ENCODE peak calls at places on chromosomes 1 and 21, in seven cellular contexts. One of them, this sample, is unnamed.

GRCh38 chr1:201941420-201942128 is 4.8 kb downstream of the LMOD1 start:
- DNase-seq in fibroblast of lung: no peak
- DNase-seq in AG04450: no peak
- DNase-seq in H7: peak
- DNase-seq in cardiac muscle cell: peak
- DNase-seq in LNCaP clone FGC: no peak
- DNase-seq in CD4-positive, CD25-positive, alpha-beta regulatory T cell: no peak
- DNase-seq in this sample: no peak

GRCh38 chr1:4394366-4394765 is 260.0 kb upstream of the AJAP1 start:
- DNase-seq in LNCaP clone FGC: no peak
- DNase-seq in CD4-positive, CD25-positive, alpha-beta regulatory T cell: no peak
- DNase-seq in H7: no peak
- DNase-seq in fibroblast of lung: no peak
- DNase-seq in cardiac muscle cell: no peak
- DNase-seq in AG04450: no peak
- DNase-seq in this sample: no peak

GRCh38 chr1:198937231-198938031 is 298.6 kb downstream of the PTPRC start:
- DNase-seq in fibroblast of lung: peak
- DNase-seq in LNCaP clone FGC: no peak
- DNase-seq in H7: peak
- DNase-seq in CD4-positive, CD25-positive, alpha-beta regulatory T cell: peak
- DNase-seq in AG04450: peak
- DNase-seq in cardiac muscle cell: peak
- DNase-seq in this sample: no peak

GRCh38 chr21:32392299-32392879 is 423 bp downstream of the URB1 start:
- DNase-seq in CD4-positive, CD25-positive, alpha-beta regulatory T cell: peak
- DNase-seq in LNCaP clone FGC: no peak
- DNase-seq in fibroblast of lung: peak
- DNase-seq in AG04450: no peak
- DNase-seq in H7: no peak
- DNase-seq in cardiac muscle cell: no peak
- DNase-seq in this sample: no peak

GRCh38 chr1:192939440-192939839 is 119.7 kb downstream of the UCHL5 start:
- DNase-seq in cardiac muscle cell: no peak
- DNase-seq in H7: no peak
- DNase-seq in LNCaP clone FGC: peak
- DNase-seq in AG04450: no peak
- DNase-seq in fibroblast of lung: no peak
- DNase-seq in CD4-positive, CD25-positive, alpha-beta regulatory T cell: no peak
- DNase-seq in this sample: no peak

GRCh38 chr1:1173061-1173792 is 453 bp upstream of the TTLL10 start:
- DNase-seq in fibroblast of lung: no peak
- DNase-seq in H7: no peak
- DNase-seq in cardiac muscle cell: no peak
- DNase-seq in AG04450: no peak
- DNase-seq in CD4-positive, CD25-positive, alpha-beta regulatory T cell: no peak
- DNase-seq in LNCaP clone FGC: no peak
- DNase-seq in this sample: peak

GRCh38 chr1:32948082-32948722 is 16.4 kb downstream of the RNF19B start:
- DNase-seq in fibroblast of lung: no peak
- DNase-seq in CD4-positive, CD25-positive, alpha-beta regulatory T cell: no peak
- DNase-seq in H7: no peak
- DNase-seq in cardiac muscle cell: no peak
- DNase-seq in AG04450: no peak
- DNase-seq in LNCaP clone FGC: no peak
- DNase-seq in this sample: no peak

GRCh38 chr1:5500541-5500940 is 491.7 kb downstream of the NPHP4 start:
- DNase-seq in fibroblast of lung: no peak
- DNase-seq in CD4-positive, CD25-positive, alpha-beta regulatory T cell: no peak
- DNase-seq in H7: no peak
- DNase-seq in LNCaP clone FGC: no peak
- DNase-seq in AG04450: no peak
- DNase-seq in cardiac muscle cell: no peak
- DNase-seq in this sample: no peak

GRCh38 chr1:225462429-225462713 is 34.5 kb upstream of the LBR start:
- DNase-seq in LNCaP clone FGC: no peak
- DNase-seq in cardiac muscle cell: no peak
- DNase-seq in fibroblast of lung: no peak
- DNase-seq in AG04450: no peak
- DNase-seq in H7: no peak
- DNase-seq in CD4-positive, CD25-positive, alpha-beta regulatory T cell: no peak
- DNase-seq in this sample: no peak

GRCh38 chr1:32220746-32221580 is 1.2 kb downstream of the TMEM234 start:
- DNase-seq in CD4-positive, CD25-positive, alpha-beta regulatory T cell: no peak
- DNase-seq in H7: no peak
- DNase-seq in AG04450: no peak
- DNase-seq in cardiac muscle cell: no peak
- DNase-seq in LNCaP clone FGC: no peak
- DNase-seq in fibroblast of lung: no peak
- DNase-seq in this sample: no peak

GRCh38 chr1:158687037-158687436 is 522 bp upstream of the SPTA1 start:
- DNase-seq in H7: no peak
- DNase-seq in AG04450: no peak
- DNase-seq in LNCaP clone FGC: no peak
- DNase-seq in fibroblast of lung: no peak
- DNase-seq in cardiac muscle cell: no peak
- DNase-seq in CD4-positive, CD25-positive, alpha-beta regulatory T cell: no peak
- DNase-seq in this sample: no peak

GRCh38 chr21:46005481-46005881 is 23.9 kb downstream of the COL6A1 start:
- DNase-seq in H7: peak
- DNase-seq in fibroblast of lung: no peak
- DNase-seq in CD4-positive, CD25-positive, alpha-beta regulatory T cell: no peak
- DNase-seq in LNCaP clone FGC: no peak
- DNase-seq in cardiac muscle cell: no peak
- DNase-seq in AG04450: no peak
- DNase-seq in this sample: peak

GRCh38 chr1:59317343-59317742 is 20.4 kb downstream of the FGGY start:
- DNase-seq in cardiac muscle cell: no peak
- DNase-seq in H7: no peak
- DNase-seq in AG04450: no peak
- DNase-seq in LNCaP clone FGC: no peak
- DNase-seq in CD4-positive, CD25-positive, alpha-beta regulatory T cell: no peak
- DNase-seq in fibroblast of lung: no peak
- DNase-seq in this sample: no peak

GRCh38 chr1:94688646-94689045 is 131.5 kb upstream of the SLC44A3 start:
- DNase-seq in fibroblast of lung: no peak
- DNase-seq in cardiac muscle cell: no peak
- DNase-seq in LNCaP clone FGC: no peak
- DNase-seq in H7: peak
- DNase-seq in CD4-positive, CD25-positive, alpha-beta regulatory T cell: no peak
- DNase-seq in AG04450: no peak
- DNase-seq in this sample: no peak

GRCh38 chr1:202349263-202349928 is 897 bp downstream of the PPP1R12B start:
- DNase-seq in fibroblast of lung: peak
- DNase-seq in cardiac muscle cell: peak
- DNase-seq in AG04450: no peak
- DNase-seq in H7: peak
- DNase-seq in LNCaP clone FGC: no peak
- DNase-seq in CD4-positive, CD25-positive, alpha-beta regulatory T cell: peak
- DNase-seq in this sample: no peak

GRCh38 chr1:69569983-69570755 is 2.4 kb downstream of the LRRC7 start:
- DNase-seq in LNCaP clone FGC: no peak
- DNase-seq in cardiac muscle cell: peak
- DNase-seq in CD4-positive, CD25-positive, alpha-beta regulatory T cell: no peak
- DNase-seq in H7: peak
- DNase-seq in AG04450: no peak
- DNase-seq in fibroblast of lung: peak
- DNase-seq in this sample: no peak

GRCh38 chr1:37096523-37096922 is 62.2 kb upstream of the GRIK3 start:
- DNase-seq in CD4-positive, CD25-positive, alpha-beta regulatory T cell: peak
- DNase-seq in cardiac muscle cell: no peak
- DNase-seq in fibroblast of lung: no peak
- DNase-seq in H7: peak
- DNase-seq in AG04450: no peak
- DNase-seq in LNCaP clone FGC: no peak
- DNase-seq in this sample: no peak

GRCh38 chr1:98487620-98488019 is 173.9 kb upstream of the SNX7 start:
- DNase-seq in LNCaP clone FGC: no peak
- DNase-seq in AG04450: no peak
- DNase-seq in H7: no peak
- DNase-seq in CD4-positive, CD25-positive, alpha-beta regulatory T cell: no peak
- DNase-seq in fibroblast of lung: no peak
- DNase-seq in cardiac muscle cell: no peak
- DNase-seq in this sample: no peak

GRCh38 chr21:37644666-37645065 is 271.6 kb downstream of the KCNJ6 start:
- DNase-seq in AG04450: no peak
- DNase-seq in cardiac muscle cell: no peak
- DNase-seq in fibroblast of lung: no peak
- DNase-seq in LNCaP clone FGC: no peak
- DNase-seq in CD4-positive, CD25-positive, alpha-beta regulatory T cell: no peak
- DNase-seq in H7: no peak
- DNase-seq in this sample: no peak

GRCh38 chr21:43866233-43866632 is 1.2 kb downstream of the AGPAT3 start:
- DNase-seq in CD4-positive, CD25-positive, alpha-beta regulatory T cell: peak
- DNase-seq in cardiac muscle cell: peak
- DNase-seq in AG04450: no peak
- DNase-seq in LNCaP clone FGC: no peak
- DNase-seq in H7: peak
- DNase-seq in fibroblast of lung: peak
- DNase-seq in this sample: no peak

GRCh38 chr1:227938276-227938675 is 9.5 kb downstream of the WNT9A start:
- DNase-seq in fibroblast of lung: no peak
- DNase-seq in cardiac muscle cell: no peak
- DNase-seq in LNCaP clone FGC: no peak
- DNase-seq in CD4-positive, CD25-positive, alpha-beta regulatory T cell: no peak
- DNase-seq in H7: no peak
- DNase-seq in AG04450: no peak
- DNase-seq in this sample: no peak

GRCh38 chr1:91881280-91881679 is 4.7 kb downstream of the TGFBR3 start:
- DNase-seq in CD4-positive, CD25-positive, alpha-beta regulatory T cell: no peak
- DNase-seq in AG04450: no peak
- DNase-seq in LNCaP clone FGC: no peak
- DNase-seq in fibroblast of lung: no peak
- DNase-seq in cardiac muscle cell: no peak
- DNase-seq in H7: no peak
- DNase-seq in this sample: no peak

GRCh38 chr1:50603274-50604271 is 180.3 kb upstream of the DMRTA2 start:
- DNase-seq in CD4-positive, CD25-positive, alpha-beta regulatory T cell: no peak
- DNase-seq in AG04450: no peak
- DNase-seq in cardiac muscle cell: peak
- DNase-seq in H7: no peak
- DNase-seq in fibroblast of lung: peak
- DNase-seq in LNCaP clone FGC: no peak
- DNase-seq in this sample: no peak

GRCh38 chr1:90561384-90561783 is 155.7 kb downstream of the BARHL2 start:
- DNase-seq in fibroblast of lung: no peak
- DNase-seq in LNCaP clone FGC: no peak
- DNase-seq in H7: peak
- DNase-seq in CD4-positive, CD25-positive, alpha-beta regulatory T cell: no peak
- DNase-seq in AG04450: no peak
- DNase-seq in cardiac muscle cell: no peak
- DNase-seq in this sample: no peak

GRCh38 chr1:17297991-17298390 is 10.0 kb upstream of the PADI4 start:
- DNase-seq in fibroblast of lung: no peak
- DNase-seq in H7: no peak
- DNase-seq in LNCaP clone FGC: peak
- DNase-seq in CD4-positive, CD25-positive, alpha-beta regulatory T cell: no peak
- DNase-seq in AG04450: no peak
- DNase-seq in cardiac muscle cell: no peak
- DNase-seq in this sample: no peak

GRCh38 chr1:116503535-116504307 is 67.1 kb downstream of the CD58 start:
- DNase-seq in cardiac muscle cell: peak
- DNase-seq in fibroblast of lung: peak
- DNase-seq in H7: no peak
- DNase-seq in CD4-positive, CD25-positive, alpha-beta regulatory T cell: peak
- DNase-seq in AG04450: no peak
- DNase-seq in LNCaP clone FGC: no peak
- DNase-seq in this sample: no peak

GRCh38 chr1:55071477-55071876 is 32.1 kb downstream of the PCSK9 start:
- DNase-seq in cardiac muscle cell: peak
- DNase-seq in fibroblast of lung: peak
- DNase-seq in AG04450: peak
- DNase-seq in LNCaP clone FGC: peak
- DNase-seq in CD4-positive, CD25-positive, alpha-beta regulatory T cell: peak
- DNase-seq in H7: peak
- DNase-seq in this sample: no peak

GRCh38 chr1:82819234-82819633 is 1018.5 kb downstream of the ADGRL2 start:
- DNase-seq in LNCaP clone FGC: no peak
- DNase-seq in fibroblast of lung: no peak
- DNase-seq in cardiac muscle cell: no peak
- DNase-seq in H7: no peak
- DNase-seq in AG04450: no peak
- DNase-seq in CD4-positive, CD25-positive, alpha-beta regulatory T cell: peak
- DNase-seq in this sample: no peak

GRCh38 chr1:36223373-36223995 is 759 bp upstream of the THRAP3 start:
- DNase-seq in AG04450: no peak
- DNase-seq in cardiac muscle cell: no peak
- DNase-seq in LNCaP clone FGC: no peak
- DNase-seq in CD4-positive, CD25-positive, alpha-beta regulatory T cell: peak
- DNase-seq in fibroblast of lung: peak
- DNase-seq in H7: peak
- DNase-seq in this sample: no peak

GRCh38 chr1:47164552-47164951 is 25.3 kb downstream of the PDZK1IP1 start:
- DNase-seq in CD4-positive, CD25-positive, alpha-beta regulatory T cell: no peak
- DNase-seq in LNCaP clone FGC: no peak
- DNase-seq in H7: no peak
- DNase-seq in AG04450: no peak
- DNase-seq in fibroblast of lung: no peak
- DNase-seq in cardiac muscle cell: no peak
- DNase-seq in this sample: no peak
- H3K4me3 ChIP-seq in CD4-positive, CD25-positive, alpha-beta regulatory T cell: no peak
- H3K4me3 ChIP-seq in LNCaP clone FGC: no peak
- H3K4me3 ChIP-seq in H7: no peak
- H3K4me3 ChIP-seq in AG04450: no peak
- H3K4me3 ChIP-seq in fibroblast of lung: no peak
- H3K4me3 ChIP-seq in cardiac muscle cell: no peak
- H3K4me3 ChIP-seq in this sample: no peak

DNA sequence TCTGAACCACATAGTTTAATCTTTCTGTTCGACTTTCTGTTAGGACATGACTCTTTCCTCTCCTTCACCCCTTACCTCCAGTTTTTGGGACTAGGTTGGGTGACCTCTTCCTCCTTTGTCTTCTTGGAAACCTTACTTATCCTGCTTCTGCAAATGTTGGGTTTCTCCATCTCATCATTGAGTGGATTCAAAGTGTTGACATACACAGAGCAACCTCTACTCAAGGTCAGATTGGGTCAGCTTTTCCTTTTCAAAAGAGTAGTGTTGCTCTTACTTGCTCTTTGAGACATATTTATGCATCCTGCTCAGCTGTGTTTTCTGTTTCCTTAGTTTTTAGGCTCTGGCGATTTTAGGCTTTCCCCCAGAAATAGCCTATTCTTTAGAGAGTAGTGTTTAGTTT is 3.7 kb downstream of the CAMTA1 start:
- DNase-seq in AG04450: no peak
- DNase-seq in LNCaP clone FGC: no peak
- DNase-seq in fibroblast of lung: no peak
- DNase-seq in H7: no peak
- DNase-seq in CD4-positive, CD25-positive, alpha-beta regulatory T cell: no peak
- DNase-seq in cardiac muscle cell: peak
- DNase-seq in this sample: no peak
- H3K4me3 ChIP-seq in AG04450: no peak
- H3K4me3 ChIP-seq in LNCaP clone FGC: no peak
- H3K4me3 ChIP-seq in fibroblast of lung: no peak
- H3K4me3 ChIP-seq in H7: no peak
- H3K4me3 ChIP-seq in CD4-positive, CD25-positive, alpha-beta regulatory T cell: no peak
- H3K4me3 ChIP-seq in cardiac muscle cell: no peak
- H3K4me3 ChIP-seq in this sample: no peak

GRCh38 chr1:184753093-184753492 is 1.6 kb downstream of the EDEM3 start:
- DNase-seq in CD4-positive, CD25-positive, alpha-beta regulatory T cell: no peak
- DNase-seq in cardiac muscle cell: no peak
- DNase-seq in LNCaP clone FGC: no peak
- DNase-seq in fibroblast of lung: no peak
- DNase-seq in H7: no peak
- DNase-seq in AG04450: no peak
- DNase-seq in this sample: no peak
- H3K4me3 ChIP-seq in CD4-positive, CD25-positive, alpha-beta regulatory T cell: peak
- H3K4me3 ChIP-seq in cardiac muscle cell: peak
- H3K4me3 ChIP-seq in LNCaP clone FGC: peak
- H3K4me3 ChIP-seq in fibroblast of lung: peak
- H3K4me3 ChIP-seq in H7: no peak
- H3K4me3 ChIP-seq in AG04450: peak
- H3K4me3 ChIP-seq in this sample: no peak

GRCh38 chr1:149846042-149846441 is 53.3 kb upstream of the BOLA1 start:
- DNase-seq in LNCaP clone FGC: no peak
- DNase-seq in cardiac muscle cell: no peak
- DNase-seq in AG04450: no peak
- DNase-seq in CD4-positive, CD25-positive, alpha-beta regulatory T cell: peak
- DNase-seq in fibroblast of lung: no peak
- DNase-seq in H7: no peak
- DNase-seq in this sample: no peak
- H3K4me3 ChIP-seq in LNCaP clone FGC: no peak
- H3K4me3 ChIP-seq in cardiac muscle cell: peak
- H3K4me3 ChIP-seq in AG04450: no peak
- H3K4me3 ChIP-seq in CD4-positive, CD25-positive, alpha-beta regulatory T cell: peak
- H3K4me3 ChIP-seq in fibroblast of lung: peak
- H3K4me3 ChIP-seq in H7: peak
- H3K4me3 ChIP-seq in this sample: no peak